ENCODE peak calls at places on chromosomes 5 and 9, in eight cellular contexts. D is psoas muscle, Q is IMR-90, G is neural progenitor cell, T is brain microvascular endothelial cell, B is K562, I is upper lobe of left lung, A is heart right ventricle. C is an unnamed sample. For H3K36me3, the result is how much of the 10 kb centered on the place peaks cover.

GRCh38 chr5:31783762-31784161 is 144.8 kb downstream of the PDZD2 start:
- DNase-seq in D (no peak), Q (no peak), G (peak), T (no peak), B (no peak), I (no peak), A (no peak), C (no peak)

GRCh38 chr5:64599226-64599625 is 91.1 kb upstream of the SHISAL2B start:
- DNase-seq in D (no peak), Q (no peak), G (no peak), T (no peak), B (no peak), I (no peak), A (no peak), C (no peak)

GRCh38 chr9:127388856-127389238 is 8.1 kb upstream of the SLC2A8 start:
- DNase-seq in D (no peak), Q (no peak), G (no peak), T (no peak), B (no peak), I (no peak), A (no peak), C (no peak)

GRCh38 chr5:57627661-57628060 is 145.1 kb upstream of the ACTBL2 start:
- DNase-seq in D (no peak), Q (no peak), G (no peak), T (no peak), B (no peak), I (no peak), A (no peak), C (no peak)

GRCh38 chr5:134063421-134063820 is 51.1 kb upstream of the TCF7 start:
- DNase-seq in D (no peak), Q (no peak), G (no peak), T (no peak), B (no peak), I (no peak), A (no peak), C (no peak)

GRCh38 chr5:116536279-116537161 is 38.1 kb downstream of the SEMA6A start:
- DNase-seq in D (no peak), Q (no peak), G (peak), T (no peak), B (no peak), I (no peak), A (no peak), C (no peak)

GRCh38 chr5:131749138-131749537 is 47.7 kb downstream of the FNIP1 start:
- DNase-seq in D (no peak), Q (peak), G (no peak), T (peak), B (no peak), I (no peak), A (no peak), C (no peak)

GRCh38 chr5:115542076-115542475 is 2.5 kb downstream of the FEM1C start:
- DNase-seq in D (no peak), Q (peak), G (no peak), T (no peak), B (no peak), I (no peak), A (no peak), C (no peak)

GRCh38 chr9:4301302-4301701 is 1.4 kb upstream of the GLIS3 start:
- DNase-seq in D (no peak), Q (peak), G (no peak), T (no peak), B (no peak), I (no peak), A (no peak), C (no peak)

GRCh38 chr5:108661590-108662219 is 86.0 kb upstream of the FER start:
- DNase-seq in D (no peak), Q (peak), G (no peak), T (peak), B (no peak), I (no peak), A (no peak), C (no peak)

GRCh38 chr5:166370928-166371690 is 1920.3 kb upstream of the WWC1 start:
- DNase-seq in D (no peak), Q (no peak), G (no peak), T (no peak), B (no peak), I (no peak), A (no peak), C (no peak)

GRCh38 chr5:5363045-5363444 is 59.4 kb upstream of the ICE1 start:
- DNase-seq in D (no peak), Q (no peak), G (no peak), T (no peak), B (no peak), I (no peak), A (no peak), C (no peak)

GRCh38 chr5:32489791-32490581 is 45.4 kb upstream of the ZFR start:
- DNase-seq in D (peak), Q (peak), G (peak), T (peak), B (peak), I (peak), A (peak), C (no peak)

GRCh38 chr9:36008774-36009300 is 27.9 kb upstream of the RECK start:
- DNase-seq in D (peak), Q (peak), G (peak), T (peak), B (peak), I (peak), A (peak), C (no peak)

GRCh38 chr9:38662763-38663593 is 42.6 kb upstream of the ANKRD18A start:
- DNase-seq in D (no peak), Q (no peak), G (peak), T (peak), B (no peak), I (no peak), A (no peak), C (no peak)

GRCh38 chr9:89873801-89874200 is 269.0 kb downstream of the GADD45G start:
- DNase-seq in D (no peak), Q (no peak), G (no peak), T (no peak), B (no peak), I (peak), A (no peak), C (no peak)

GRCh38 chr5:126920291-126920690 is 110.1 kb downstream of the MARCHF3 start:
- DNase-seq in D (no peak), Q (peak), G (no peak), T (peak), B (no peak), I (no peak), A (no peak), C (no peak)

GRCh38 chr9:72382405-72382804 is 17.4 kb upstream of the ZFAND5 start:
- DNase-seq in D (no peak), Q (peak), G (no peak), T (peak), B (no peak), I (no peak), A (no peak), C (no peak)

GRCh38 chr9:14058078-14058688 is 255.8 kb downstream of the NFIB start:
- DNase-seq in D (no peak), Q (no peak), G (no peak), T (no peak), B (no peak), I (no peak), A (peak), C (no peak)

GRCh38 chr9:129889936-129890717 is 54.9 kb downstream of the USP20 start:
- DNase-seq in D (no peak), Q (no peak), G (peak), T (no peak), B (no peak), I (peak), A (no peak), C (no peak)

GRCh38 chr9:14515564-14516198 is 177.6 kb downstream of the ZDHHC21 start:
- DNase-seq in D (peak), Q (no peak), G (peak), T (no peak), B (no peak), I (no peak), A (no peak), C (no peak)

GRCh38 chr9:21958833-21959232 is 35.4 kb downstream of the CDKN2A start:
- DNase-seq in D (no peak), Q (no peak), G (no peak), T (no peak), B (no peak), I (no peak), A (no peak), C (no peak)

GRCh38 chr5:59124983-59125960 is 542.4 kb downstream of the RAB3C start:
- DNase-seq in D (no peak), Q (peak), G (no peak), T (no peak), B (no peak), I (no peak), A (no peak), C (no peak)

GRCh38 chr9:100852088-100852487 is 176.4 kb upstream of the PLPPR1 start:
- DNase-seq in D (no peak), Q (no peak), G (peak), T (no peak), B (no peak), I (no peak), A (no peak), C (no peak)

GRCh38 chr5:33688041-33688980 is 203.5 kb downstream of the ADAMTS12 start:
- DNase-seq in D (no peak), Q (no peak), G (no peak), T (no peak), B (no peak), I (no peak), A (no peak), C (no peak)

GRCh38 chr5:175887463-175887862 is 16.1 kb downstream of the CPLX2 start:
- DNase-seq in D (no peak), Q (no peak), G (no peak), T (no peak), B (no peak), I (no peak), A (no peak), C (no peak)

GRCh38 chr9:3760031-3760430 is 234.2 kb upstream of the RFX3 start:
- DNase-seq in D (no peak), Q (peak), G (peak), T (peak), B (no peak), I (no peak), A (no peak), C (no peak)

GRCh38 chr9:112689341-112689740 is 28.6 kb downstream of the INIP start:
- DNase-seq in D (no peak), Q (no peak), G (no peak), T (no peak), B (no peak), I (no peak), A (no peak), C (no peak)

GRCh38 chr9:93899609-93900435 is 55.3 kb downstream of the BARX1 start:
- DNase-seq in D (peak), Q (no peak), G (no peak), T (no peak), B (no peak), I (peak), A (no peak), C (no peak)

GRCh38 chr5:15023846-15024245 is 152.3 kb upstream of the ANKH start:
- DNase-seq in D (no peak), Q (no peak), G (no peak), T (no peak), B (no peak), I (no peak), A (no peak), C (no peak)

GRCh38 chr9:135300346-135301141 is 179.0 kb upstream of the PPP1R26 start:
- DNase-seq in D (no peak), Q (no peak), G (no peak), T (no peak), B (no peak), I (peak), A (no peak), C (no peak)

GRCh38 chr5:3025392-3025791 is 273.9 kb upstream of the IRX2 start:
- DNase-seq in D (no peak), Q (no peak), G (no peak), T (no peak), B (no peak), I (no peak), A (no peak), C (no peak)

GRCh38 chr5:172334196-172334595 is 50.6 kb upstream of the UBTD2 start:
- DNase-seq in D (no peak), Q (no peak), G (no peak), T (no peak), B (no peak), I (no peak), A (no peak), C (no peak)
- TF ChIP-seq CTCF in D (no peak), Q (peak), G (no peak), T (peak), B (no peak), I (no peak), A (no peak), C (no peak)

GRCh38 chr9:128694344-128694743 is 5.3 kb downstream of the SET start:
- DNase-seq in D (no peak), Q (no peak), G (no peak), T (no peak), B (no peak), I (no peak), A (no peak), C (no peak)
- H3K36me3 ChIP-seq in D (half or more), Q (under half), G (under half), T (half or more), B (half or more), I (under half), A (half or more), C (under half)

GRCh38 chr5:74409166-74409706 is 231.3 kb downstream of the ENC1 start:
- DNase-seq in D (peak), Q (no peak), G (no peak), T (no peak), B (no peak), I (no peak), A (no peak), C (no peak)
- H3K4me3 ChIP-seq in D (no peak), Q (no peak), G (no peak), T (no peak), B (no peak), I (no peak), A (no peak), C (no peak)

GRCh38 chr5:180206993-180207392 is 2.0 kb downstream of the RASGEF1C start:
- DNase-seq in D (no peak), Q (no peak), G (no peak), T (no peak), B (no peak), I (no peak), A (no peak), C (no peak)

GRCh38 chr5:180209137-180209581 is at the start of gene RASGEF1C:
- DNase-seq in D (peak), Q (peak), G (peak), T (no peak), B (peak), I (peak), A (peak), C (no peak)

GRCh38 chr5:180208038-180208434 is 975 bp downstream of the RASGEF1C start:
- DNase-seq in D (no peak), Q (no peak), G (peak), T (no peak), B (no peak), I (no peak), A (no peak), C (no peak)

GRCh38 chr5:180207593-180207992 is 1.4 kb downstream of the RASGEF1C start:
- DNase-seq in D (no peak), Q (no peak), G (peak), T (no peak), B (no peak), I (no peak), A (no peak), C (no peak)

DNA sequence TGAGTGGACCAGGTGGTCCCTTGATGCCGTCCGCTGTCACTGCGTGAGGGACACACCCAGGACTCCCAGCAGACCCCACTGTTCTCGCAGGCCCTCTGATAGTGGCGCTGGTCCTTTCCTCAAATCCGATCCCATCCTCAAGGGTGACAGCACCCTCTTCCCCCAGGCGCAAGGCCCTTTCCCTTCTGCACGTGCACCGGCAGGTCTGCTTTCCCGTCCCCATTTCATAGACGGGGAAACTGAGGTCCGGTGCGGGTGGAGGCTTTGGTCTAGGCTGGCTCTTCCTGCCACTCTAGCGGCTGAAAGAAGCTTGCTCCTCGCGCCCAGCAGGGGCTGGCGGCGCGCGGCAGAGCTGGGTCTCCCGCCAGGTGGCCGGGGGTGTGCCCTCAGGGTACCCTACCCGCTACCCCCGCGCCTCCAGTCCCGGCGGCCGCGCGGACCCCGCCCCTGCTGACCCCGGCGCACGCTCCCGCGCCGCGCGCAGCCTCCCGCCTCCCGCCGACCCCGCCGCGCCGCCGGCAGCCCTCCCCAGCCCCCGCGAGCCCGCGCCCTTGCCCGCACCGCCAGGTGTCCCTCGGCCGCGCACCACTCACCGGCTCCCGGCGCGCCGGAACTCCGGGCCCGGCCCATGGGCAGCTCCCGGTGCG is 453 bp downstream of the RASGEF1C start:
- DNase-seq in D (no peak), Q (no peak), G (peak), T (no peak), B (peak), I (no peak), A (no peak), C (no peak)
- TF ChIP-seq CTCF in D (no peak), Q (no peak), G (no peak), T (peak), B (peak), I (no peak), A (no peak), C (no peak)

GRCh38 chr5:83418659-83419321 is 52.8 kb upstream of the VCAN start:
- DNase-seq in D (no peak), Q (no peak), G (no peak), T (no peak), B (no peak), I (no peak), A (no peak), C (no peak)
- H3K36me3 ChIP-seq in D (under half), Q (under half), G (under half), T (under half), B (under half), I (under half), A (under half), C (under half)

DNA sequence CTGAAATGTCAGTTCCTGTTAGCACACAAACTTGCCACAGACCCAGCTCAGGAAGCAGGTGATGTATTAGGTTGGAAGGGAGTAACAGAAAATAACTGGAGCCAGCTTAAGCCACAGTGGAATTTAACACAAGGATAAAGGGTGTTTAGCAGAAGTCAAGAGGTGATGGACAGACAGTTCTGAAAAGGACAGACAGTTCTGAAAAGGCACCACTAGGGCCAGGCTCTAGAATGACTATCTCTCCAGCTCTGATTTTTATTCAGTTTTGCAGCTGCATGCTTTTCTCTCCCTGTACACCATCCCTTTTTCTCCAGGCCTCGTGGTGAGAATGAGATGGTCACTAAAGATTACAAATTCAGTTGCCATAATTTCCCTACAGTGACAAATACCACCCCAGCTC is 114.5 kb downstream of the ANKRD18B start:
- DNase-seq in D (no peak), Q (no peak), G (no peak), T (no peak), B (no peak), I (no peak), A (no peak), C (no peak)
- H3K4me3 ChIP-seq in D (no peak), Q (no peak), G (no peak), T (no peak), B (no peak), I (no peak), A (no peak), C (no peak)

DNA sequence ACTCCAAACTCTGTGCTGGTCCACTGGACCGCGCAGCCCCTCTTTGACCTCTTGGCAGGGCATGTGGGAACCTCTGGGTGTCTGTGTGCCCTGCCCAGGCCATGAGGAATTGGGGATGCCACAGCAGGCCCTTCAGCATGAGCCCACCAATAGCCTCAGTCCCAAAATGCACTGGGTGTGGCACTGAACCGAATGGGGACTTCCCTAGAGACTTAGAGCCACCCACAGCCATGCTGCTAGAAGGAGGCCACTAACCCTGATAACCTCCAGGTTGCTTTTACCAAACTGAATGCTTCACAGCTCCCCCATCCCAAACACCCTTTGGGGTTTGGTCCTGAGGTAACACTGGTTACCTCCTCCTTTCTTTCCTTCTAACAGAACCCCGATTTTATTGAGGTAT is 302.7 kb downstream of the PIK3R1 start:
- DNase-seq in D (no peak), Q (no peak), G (no peak), T (no peak), B (no peak), I (no peak), A (no peak), C (no peak)
- TF ChIP-seq CTCF in D (no peak), Q (no peak), G (no peak), T (no peak), B (no peak), I (no peak), A (no peak), C (no peak)

GRCh38 chr9:136457326-136457725 is 17.7 kb upstream of the INPP5E start:
- DNase-seq in D (no peak), Q (no peak), G (no peak), T (no peak), B (no peak), I (no peak), A (no peak), C (no peak)
- H3K36me3 ChIP-seq in D (half or more), Q (half or more), G (under half), T (half or more), B (half or more), I (half or more), A (half or more), C (half or more)